ENCODE peak calls at places on chromosome 18, in ten cellular contexts. V, A, T, Z, K, R, Q, G, U and P are unnamed samples.

GRCh38 chr18:34834897-34835296 is 124.8 kb downstream of the DTNA start:
- DNase-seq in V (no peak), A (no peak), T (no peak), Z (no peak), K (no peak), R (no peak), Q (no peak), G (no peak), U (peak; percentile 51), P (no peak)

GRCh38 chr18:2985628-2986027 is 27.3 kb downstream of the LPIN2 start:
- DNase-seq in V (peak; percentile 49), A (no peak), T (no peak), Z (no peak), K (no peak), R (no peak), Q (no peak), G (no peak), U (peak; percentile 61), P (no peak)

GRCh38 chr18:28412521-28412920 is 235.6 kb upstream of the CDH2 start:
- DNase-seq in V (no peak), A (no peak), T (no peak), Z (no peak), K (no peak), R (no peak), Q (no peak), G (peak; percentile 57), U (peak; percentile 50), P (no peak)

GRCh38 chr18:47531759-47532158 is 280.3 kb upstream of the SKOR2 start:
- DNase-seq in V (no peak), A (no peak), T (no peak), Z (no peak), K (no peak), R (no peak), Q (no peak), G (no peak), U (no peak), P (no peak)

GRCh38 chr18:58590827-58591226 is 38.1 kb downstream of the ALPK2 start:
- DNase-seq in V (no peak), A (no peak), T (no peak), Z (no peak), K (no peak), R (no peak), Q (no peak), G (no peak), U (peak; percentile 20), P (no peak)

GRCh38 chr18:54284967-54285785 is 15.9 kb downstream of the POLI start:
- DNase-seq in V (no peak), A (no peak), T (no peak), Z (peak; percentile 31), K (peak; percentile 14), R (peak; percentile 31), Q (no peak), G (no peak), U (peak; percentile 81), P (no peak)

GRCh38 chr18:27413495-27414401 is 228.6 kb upstream of the CHST9 start:
- DNase-seq in V (no peak), A (no peak), T (no peak), Z (no peak), K (no peak), R (no peak), Q (peak; percentile 72), G (peak; percentile 74), U (peak; percentile 64), P (no peak)

GRCh38 chr18:36934884-36935283 is 106.0 kb downstream of the KIAA1328 start:
- DNase-seq in V (no peak), A (no peak), T (no peak), Z (no peak), K (no peak), R (no peak), Q (no peak), G (peak; percentile 71), U (peak; percentile 87), P (no peak)

GRCh38 chr18:8889479-8889878 is 184.1 kb downstream of the MTCL1 start:
- DNase-seq in V (no peak), A (no peak), T (no peak), Z (no peak), K (no peak), R (no peak), Q (no peak), G (peak; percentile 41), U (peak; percentile 27), P (no peak)

GRCh38 chr18:48637081-48637990 is 98.5 kb downstream of the CTIF start:
- DNase-seq in V (no peak), A (no peak), T (no peak), Z (no peak), K (no peak), R (no peak), Q (no peak), G (no peak), U (no peak), P (no peak)

GRCh38 chr18:25678226-25678625 is 326.3 kb upstream of the ZNF521 start:
- DNase-seq in V (no peak), A (no peak), T (no peak), Z (no peak), K (no peak), R (no peak), Q (no peak), G (no peak), U (no peak), P (no peak)

GRCh38 chr18:51196116-51196810 is 1.2 kb downstream of the MEX3C start:
- DNase-seq in V (no peak), A (no peak), T (peak; percentile 30), Z (no peak), K (peak; percentile 30), R (peak; percentile 53), Q (peak; percentile 73), G (no peak), U (peak; percentile 69), P (no peak)

GRCh38 chr18:57585846-57586242 is 658 bp downstream of the FECH start:
- DNase-seq in V (no peak), A (no peak), T (no peak), Z (no peak), K (no peak), R (no peak), Q (no peak), G (no peak), U (no peak), P (no peak)

GRCh38 chr18:66916834-66917233 is 312.9 kb upstream of the CDH19 start:
- DNase-seq in V (no peak), A (no peak), T (no peak), Z (no peak), K (no peak), R (no peak), Q (no peak), G (no peak), U (no peak), P (no peak)

GRCh38 chr18:499351-500229 is 911 bp downstream of the COLEC12 start:
- DNase-seq in V (no peak), A (no peak), T (no peak), Z (no peak), K (no peak), R (no peak), Q (peak; percentile 65), G (no peak), U (peak; percentile 83), P (no peak)

GRCh38 chr18:36296591-36297418 is 708 bp upstream of the FHOD3 start:
- DNase-seq in V (no peak), A (peak; percentile 40), T (no peak), Z (peak; percentile 79), K (no peak), R (peak; percentile 36), Q (peak; percentile 78), G (peak; percentile 60), U (peak; percentile 89), P (peak; percentile 27)

GRCh38 chr18:24543408-24544140 is 83.1 kb downstream of the HRH4 start:
- DNase-seq in V (no peak), A (no peak), T (no peak), Z (no peak), K (no peak), R (no peak), Q (no peak), G (no peak), U (no peak), P (no peak)

GRCh38 chr18:43606800-43607199 is 329.5 kb upstream of the SYT4 start:
- DNase-seq in V (no peak), A (no peak), T (no peak), Z (no peak), K (no peak), R (no peak), Q (no peak), G (no peak), U (no peak), P (no peak)

GRCh38 chr18:7902399-7902839 is 335.3 kb downstream of the PTPRM start:
- DNase-seq in V (no peak), A (no peak), T (no peak), Z (no peak), K (no peak), R (peak; percentile 29), Q (peak; percentile 87), G (no peak), U (peak; percentile 34), P (no peak)